ENCODE peak calls at places on chromosomes 11 and 22, in five cellular contexts. V is body of pancreas, E is endothelial cell of umbilical vein, G is fibroblast of lung, J is fibroblast of mammary gland. S is an unnamed sample.

GRCh38 chr11:17722000-17722643 is 2.8 kb downstream of the MYOD1 start:
- DNase-seq in V (no peak), E (no peak), G (peak), J (peak), S (no peak)

GRCh38 chr11:88849368-88849767 is 216.4 kb downstream of the GRM5 start:
- DNase-seq in V (no peak), E (no peak), G (peak), J (peak), S (no peak)

GRCh38 chr11:111696556-111696955 is 69.6 kb downstream of the PPP2R1B start:
- DNase-seq in V (no peak), E (no peak), G (peak), J (peak), S (no peak)

GRCh38 chr22:40203568-40203967 is 25.8 kb downstream of the TNRC6B start:
- DNase-seq in V (no peak), E (no peak), G (peak), J (no peak), S (peak)

GRCh38 chr11:2290351-2290841 is 11.3 kb downstream of the C11orf21 start:
- DNase-seq in V (peak), E (no peak), G (no peak), J (no peak), S (no peak)

GRCh38 chr22:45318558-45319318 is 9.0 kb downstream of the FAM118A start:
- DNase-seq in V (no peak), E (peak), G (peak), J (peak), S (no peak)

GRCh38 chr22:21450858-21451331 is 16.3 kb upstream of the TMEM191C start:
- DNase-seq in V (no peak), E (no peak), G (no peak), J (no peak), S (no peak)

GRCh38 chr11:96219981-96220623 is 122.9 kb downstream of the MAML2 start:
- DNase-seq in V (no peak), E (peak), G (peak), J (peak), S (no peak)

GRCh38 chr11:110518809-110519514 is 89.2 kb downstream of the FDX1 start:
- DNase-seq in V (no peak), E (no peak), G (no peak), J (peak), S (no peak)

GRCh38 chr11:2150206-2150847 is 10.7 kb downstream of the INS start:
- DNase-seq in V (no peak), E (peak), G (peak), J (peak), S (no peak)

GRCh38 chr11:32437406-32438345 is 2.3 kb upstream of the WT1 start:
- DNase-seq in V (no peak), E (no peak), G (no peak), J (no peak), S (no peak)

GRCh38 chr11:70584786-70585545 is 186.6 kb downstream of the CTTN start:
- DNase-seq in V (no peak), E (no peak), G (no peak), J (no peak), S (no peak)

GRCh38 chr11:118046051-118046963 is 30.6 kb upstream of the TMPRSS4 start:
- DNase-seq in V (no peak), E (no peak), G (no peak), J (no peak), S (peak)
- H3K4me3 ChIP-seq in V (no peak), E (no peak), G (no peak), J (no peak), S (no peak)

DNA sequence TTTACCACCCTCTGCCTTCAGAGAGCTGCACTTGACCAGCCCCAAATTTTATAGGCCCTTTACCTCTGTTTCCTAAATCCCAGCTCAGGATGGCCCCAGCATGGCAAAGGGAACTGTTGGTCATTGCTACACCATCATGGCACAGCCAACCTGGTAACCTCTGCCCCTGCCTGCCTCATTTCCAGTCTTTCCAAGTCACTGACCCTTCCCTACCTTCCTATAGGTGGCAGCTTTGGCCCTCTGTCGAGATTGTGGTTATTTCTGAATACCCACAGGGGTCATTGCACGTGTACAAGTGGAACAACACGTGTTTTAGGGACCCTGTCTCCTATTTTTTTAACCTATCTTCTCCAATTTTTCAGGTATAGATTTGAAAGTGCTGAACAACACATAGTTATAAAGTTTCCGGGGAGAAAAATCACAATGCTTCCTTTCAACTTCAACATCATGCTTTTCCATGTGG is 2.8 kb downstream of the GALNT18 start:
- DNase-seq in V (no peak), E (no peak), G (no peak), J (no peak), S (no peak)
- H3K4me3 ChIP-seq in V (no peak), E (no peak), G (no peak), J (no peak), S (no peak)

DNA sequence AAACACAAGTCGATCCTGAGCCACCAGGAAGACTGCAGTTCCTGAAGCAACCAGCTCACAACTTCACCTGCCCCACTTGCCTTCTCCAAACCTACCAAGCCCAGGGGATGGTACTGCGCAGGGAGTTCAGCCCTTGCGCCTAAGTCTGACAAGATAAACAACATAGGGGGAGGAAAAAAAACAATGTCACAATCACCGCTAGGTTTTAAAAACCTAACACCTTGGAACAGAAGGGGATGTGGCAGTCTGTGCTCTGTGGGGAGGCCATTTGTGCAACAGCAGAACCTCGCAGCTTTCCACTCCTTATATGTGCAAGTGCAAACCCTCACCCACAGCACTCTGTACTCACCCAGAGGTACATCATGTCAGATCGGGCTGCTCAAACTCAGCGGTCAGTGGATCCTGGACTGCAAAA is 134.2 kb downstream of the RBFOX2 start:
- DNase-seq in V (no peak), E (no peak), G (peak), J (no peak), S (no peak)
- H3K4me3 ChIP-seq in V (no peak), E (no peak), G (peak), J (no peak), S (no peak)

GRCh38 chr22:18050065-18050464 is 25.7 kb upstream of the MICAL3 start:
- DNase-seq in V (no peak), E (no peak), G (no peak), J (no peak), S (no peak)

GRCh38 chr22:18044548-18045271 is 20.3 kb upstream of the MICAL3 start:
- DNase-seq in V (peak), E (no peak), G (peak), J (peak), S (no peak)

GRCh38 chr22:18048441-18048898 is 24.1 kb upstream of the MICAL3 start:
- DNase-seq in V (no peak), E (no peak), G (peak), J (peak), S (no peak)

GRCh38 chr22:18045794-18046193 is 21.4 kb upstream of the MICAL3 start:
- DNase-seq in V (no peak), E (no peak), G (no peak), J (no peak), S (no peak)

DNA sequence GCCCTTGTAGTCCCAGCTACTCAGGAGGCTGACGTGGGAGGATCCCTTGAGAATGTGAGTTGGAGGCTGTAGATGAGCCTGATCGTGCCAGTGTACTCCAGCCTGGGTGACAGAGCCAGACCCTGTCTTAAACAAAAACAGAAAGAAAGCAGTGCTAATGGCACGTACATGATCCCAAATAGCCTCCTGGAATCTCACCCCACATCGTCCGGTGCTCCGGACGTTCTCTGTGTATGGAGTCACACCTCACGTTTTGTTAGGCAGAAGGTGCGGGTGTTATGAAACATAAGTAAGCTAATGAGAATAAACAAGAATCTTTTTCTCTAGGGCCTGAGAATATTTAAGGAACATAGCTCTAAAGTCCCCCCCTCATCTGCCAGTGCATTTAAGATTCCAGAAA is 23.7 kb upstream of the MICAL3 start:
- DNase-seq in V (no peak), E (no peak), G (no peak), J (no peak), S (no peak)
- H3K4me3 ChIP-seq in V (no peak), E (no peak), G (no peak), J (no peak), S (no peak)

S was measured in Jurkat, Clone E6-1.